ENCODE peak calls at places on chromosomes 13 and 19, in eight cellular contexts. U, A, W, D, R, C, T and N are unnamed samples. For H3K4me1, the result is how much of the 10 kb centered on the place peaks cover.

GRCh38 chr19:40143612-40144011 is 47.6 kb upstream of the MAP3K10 start:
- DNase-seq in U (no peak), A (peak), W (peak), D (peak), R (no peak), C (no peak), T (peak), N (peak)

GRCh38 chr19:34976611-34977010 is 12.6 kb upstream of the ZNF792 start:
- DNase-seq in U (no peak), A (no peak), W (no peak), D (no peak), R (no peak), C (no peak), T (no peak), N (no peak)

GRCh38 chr19:3608750-3609322 is 2.2 kb upstream of the TBXA2R start:
- DNase-seq in U (no peak), A (no peak), W (no peak), D (no peak), R (no peak), C (no peak), T (peak), N (peak)

GRCh38 chr19:30340724-30341595 is 31.2 kb upstream of the ZNF536 start:
- DNase-seq in U (no peak), A (no peak), W (no peak), D (no peak), R (no peak), C (no peak), T (no peak), N (no peak)

GRCh38 chr19:342801-343421 is 1.7 kb downstream of the MIER2 start:
- DNase-seq in U (no peak), A (no peak), W (peak), D (no peak), R (peak), C (peak), T (peak), N (peak)

GRCh38 chr19:33904681-33905080 is 108.0 kb downstream of the KCTD15 start:
- DNase-seq in U (peak), A (peak), W (no peak), D (peak), R (no peak), C (no peak), T (no peak), N (peak)

GRCh38 chr13:27353166-27353583 is 71.2 kb upstream of the GTF3A start:
- DNase-seq in U (no peak), A (no peak), W (no peak), D (no peak), R (no peak), C (peak), T (no peak), N (no peak)

GRCh38 chr13:30234763-30235162 is 72.6 kb downstream of the KATNAL1 start:
- DNase-seq in U (peak), A (no peak), W (no peak), D (no peak), R (no peak), C (no peak), T (no peak), N (no peak)

GRCh38 chr19:13526552-13526951 is 20.3 kb upstream of the CACNA1A start:
- DNase-seq in U (peak), A (no peak), W (no peak), D (peak), R (no peak), C (no peak), T (no peak), N (no peak)

GRCh38 chr19:2057484-2058469 is 6.7 kb upstream of the MKNK2 start:
- DNase-seq in U (no peak), A (no peak), W (no peak), D (no peak), R (no peak), C (no peak), T (no peak), N (peak)

GRCh38 chr19:53809518-53810186 is 14.5 kb downstream of the NLRP12 start:
- DNase-seq in U (peak), A (no peak), W (no peak), D (peak), R (no peak), C (no peak), T (no peak), N (peak)

GRCh38 chr13:24168392-24168750 is 7.9 kb downstream of the SPATA13 start:
- DNase-seq in U (peak), A (no peak), W (no peak), D (no peak), R (no peak), C (no peak), T (no peak), N (no peak)

GRCh38 chr13:23674795-23675640 is 104.8 kb downstream of the TNFRSF19 start:
- DNase-seq in U (no peak), A (no peak), W (no peak), D (no peak), R (no peak), C (peak), T (no peak), N (no peak)

GRCh38 chr19:13026478-13026999 is 31.3 kb downstream of the NFIX start:
- DNase-seq in U (no peak), A (no peak), W (no peak), D (no peak), R (peak), C (no peak), T (no peak), N (no peak)

GRCh38 chr13:92745233-92745632 is 481.4 kb upstream of the GPC6 start:
- DNase-seq in U (no peak), A (no peak), W (no peak), D (no peak), R (no peak), C (no peak), T (no peak), N (no peak)

GRCh38 chr13:79434578-79434977 is 28.5 kb upstream of the RBM26 start:
- DNase-seq in U (no peak), A (no peak), W (no peak), D (no peak), R (no peak), C (no peak), T (no peak), N (no peak)

GRCh38 chr19:13016245-13016627 is 21.0 kb downstream of the NFIX start:
- DNase-seq in U (no peak), A (no peak), W (no peak), D (no peak), R (no peak), C (no peak), T (no peak), N (no peak)

GRCh38 chr13:20160346-20161274 is at the start of gene GJA3:
- DNase-seq in U (peak), A (peak), W (no peak), D (peak), R (no peak), C (no peak), T (peak), N (peak)

GRCh38 chr13:23288564-23288963 is 107.8 kb downstream of the SGCG start:
- DNase-seq in U (no peak), A (no peak), W (no peak), D (no peak), R (no peak), C (no peak), T (no peak), N (no peak)

GRCh38 chr13:26050568-26051230 is 1.1 kb downstream of the SHISA2 start:
- DNase-seq in U (peak), A (no peak), W (no peak), D (peak), R (no peak), C (no peak), T (peak), N (peak)

GRCh38 chr13:62209539-62209938 is 793.9 kb upstream of the PCDH20 start:
- DNase-seq in U (no peak), A (no peak), W (no peak), D (no peak), R (no peak), C (no peak), T (no peak), N (no peak)

GRCh38 chr19:40736661-40737060 is 13.6 kb downstream of the ACTMAP start:
- DNase-seq in U (no peak), A (no peak), W (no peak), D (no peak), R (no peak), C (no peak), T (no peak), N (no peak)

GRCh38 chr13:104310861-104311260 is 1244.6 kb upstream of the SLC10A2 start:
- DNase-seq in U (no peak), A (no peak), W (no peak), D (no peak), R (no peak), C (no peak), T (no peak), N (no peak)

GRCh38 chr19:57888107-57888493 is 737 bp downstream of the ZNF814 start:
- DNase-seq in U (no peak), A (no peak), W (no peak), D (peak), R (no peak), C (no peak), T (no peak), N (no peak)

GRCh38 chr13:100608906-100609305 is 20.3 kb upstream of the GGACT start:
- DNase-seq in U (no peak), A (no peak), W (no peak), D (no peak), R (peak), C (no peak), T (no peak), N (no peak)

GRCh38 chr13:26604784-26605183 is 47.3 kb downstream of the WASF3 start:
- DNase-seq in U (no peak), A (no peak), W (peak), D (no peak), R (no peak), C (no peak), T (peak), N (peak)

GRCh38 chr19:46515879-46516350 is 20.2 kb upstream of the PNMA8B start:
- DNase-seq in U (peak), A (no peak), W (no peak), D (peak), R (no peak), C (peak), T (no peak), N (no peak)

GRCh38 chr19:43489310-43489709 is 15.2 kb downstream of the PHLDB3 start:
- DNase-seq in U (no peak), A (no peak), W (no peak), D (no peak), R (no peak), C (no peak), T (no peak), N (no peak)

GRCh38 chr13:46168341-46168740 is 13.6 kb downstream of the LCP1 start:
- DNase-seq in U (no peak), A (no peak), W (peak), D (no peak), R (no peak), C (no peak), T (no peak), N (no peak)

GRCh38 chr13:20561731-20562130 is 5.2 kb upstream of the IFT88 start:
- DNase-seq in U (no peak), A (no peak), W (no peak), D (no peak), R (no peak), C (no peak), T (no peak), N (no peak)

GRCh38 chr19:17322854-17323253 is 11.8 kb downstream of the ANO8 start:
- DNase-seq in U (no peak), A (no peak), W (no peak), D (no peak), R (peak), C (no peak), T (no peak), N (no peak)

GRCh38 chr19:5489511-5489910 is 34.3 kb downstream of the ZNRF4 start:
- DNase-seq in U (no peak), A (no peak), W (no peak), D (no peak), R (no peak), C (no peak), T (no peak), N (no peak)

DNA sequence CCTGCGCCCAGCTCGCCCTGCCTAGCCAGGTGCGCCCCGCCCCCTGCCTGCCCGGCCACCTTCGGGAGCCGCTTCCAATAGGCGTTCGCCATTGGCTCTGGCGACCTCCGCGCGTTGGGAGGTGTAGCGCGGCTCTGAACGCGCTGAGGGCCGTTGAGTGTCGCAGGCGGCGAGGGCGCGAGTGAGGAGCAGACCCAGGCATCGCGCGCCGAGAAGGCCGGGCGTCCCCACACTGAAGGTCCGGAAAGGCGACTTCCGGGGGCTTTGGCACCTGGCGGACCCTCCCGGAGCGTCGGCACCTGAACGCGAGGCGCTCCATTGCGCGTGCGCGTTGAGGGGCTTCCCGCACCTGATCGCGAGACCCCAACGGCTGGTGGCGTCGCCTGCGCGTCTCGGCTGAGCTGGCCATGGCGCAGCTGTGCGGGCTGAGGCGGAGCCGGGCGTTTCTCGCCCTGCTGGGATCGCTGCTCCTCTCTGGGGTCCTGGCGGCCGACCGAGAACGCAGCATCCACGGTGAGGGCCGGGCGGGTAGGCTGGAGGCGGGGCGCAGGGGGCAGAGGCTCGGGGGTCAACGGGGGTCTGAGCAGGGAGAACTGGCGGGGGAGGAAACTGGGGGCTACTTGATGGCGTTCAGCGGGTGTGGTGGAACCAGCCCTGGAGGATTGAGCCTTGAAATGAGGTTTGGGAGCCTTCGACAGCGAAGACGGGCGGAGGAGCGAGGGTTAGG is at the start of gene SPINT2:
- DNase-seq in U (peak), A (no peak), W (no peak), D (peak), R (no peak), C (no peak), T (peak), N (no peak)
- H3K4me1 ChIP-seq in U (under half), A (under half), W (under half), D (half or more), R (under half), C (under half), T (under half), N (under half)

GRCh38 chr13:101846701-101847100 is 394.2 kb downstream of the ITGBL1 start:
- DNase-seq in U (no peak), A (no peak), W (no peak), D (no peak), R (no peak), C (no peak), T (no peak), N (no peak)
- H3K4me1 ChIP-seq in U (under half), A (under half), W (under half), D (under half), R (under half), C (under half), T (under half), N (under half)

DNA sequence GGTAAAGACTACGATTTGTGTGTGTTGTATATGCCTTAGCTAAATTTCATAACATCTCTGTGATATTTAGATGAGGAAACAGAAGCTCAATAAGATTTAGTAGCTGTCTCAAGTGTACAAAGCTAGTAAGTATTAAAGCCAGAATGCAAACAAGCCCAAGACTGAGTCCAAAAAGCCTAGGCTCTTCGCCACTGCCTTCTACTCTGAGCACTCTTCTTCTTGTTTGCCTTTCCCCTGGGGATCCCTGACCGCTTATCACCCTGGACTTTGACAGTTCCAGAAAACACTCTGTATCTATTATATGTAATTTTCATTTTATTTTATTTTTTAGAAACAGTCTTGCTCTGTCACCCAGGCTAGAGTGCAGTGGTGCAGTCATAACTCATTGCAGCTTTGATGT is 5.8 kb downstream of the TM9SF2 start:
- DNase-seq in U (no peak), A (no peak), W (no peak), D (no peak), R (no peak), C (no peak), T (no peak), N (no peak)
- H3K4me1 ChIP-seq in U (under half), A (under half), W (under half), D (under half), R (under half), C (under half), T (under half), N (under half)

GRCh38 chr19:38676023-38676877 is 28.8 kb downstream of the ACTN4 start:
- DNase-seq in U (no peak), A (no peak), W (no peak), D (no peak), R (no peak), C (no peak), T (no peak), N (no peak)

GRCh38 chr19:38679839-38680238 is 32.4 kb downstream of the ACTN4 start:
- DNase-seq in U (no peak), A (no peak), W (no peak), D (no peak), R (no peak), C (peak), T (no peak), N (no peak)

GRCh38 chr19:38676878-38677646 is 29.6 kb downstream of the ACTN4 start:
- DNase-seq in U (no peak), A (no peak), W (no peak), D (no peak), R (no peak), C (no peak), T (no peak), N (no peak)

GRCh38 chr19:38678217-38678890 is 30.9 kb downstream of the ACTN4 start:
- DNase-seq in U (no peak), A (no peak), W (no peak), D (no peak), R (no peak), C (no peak), T (no peak), N (no peak)

DNA sequence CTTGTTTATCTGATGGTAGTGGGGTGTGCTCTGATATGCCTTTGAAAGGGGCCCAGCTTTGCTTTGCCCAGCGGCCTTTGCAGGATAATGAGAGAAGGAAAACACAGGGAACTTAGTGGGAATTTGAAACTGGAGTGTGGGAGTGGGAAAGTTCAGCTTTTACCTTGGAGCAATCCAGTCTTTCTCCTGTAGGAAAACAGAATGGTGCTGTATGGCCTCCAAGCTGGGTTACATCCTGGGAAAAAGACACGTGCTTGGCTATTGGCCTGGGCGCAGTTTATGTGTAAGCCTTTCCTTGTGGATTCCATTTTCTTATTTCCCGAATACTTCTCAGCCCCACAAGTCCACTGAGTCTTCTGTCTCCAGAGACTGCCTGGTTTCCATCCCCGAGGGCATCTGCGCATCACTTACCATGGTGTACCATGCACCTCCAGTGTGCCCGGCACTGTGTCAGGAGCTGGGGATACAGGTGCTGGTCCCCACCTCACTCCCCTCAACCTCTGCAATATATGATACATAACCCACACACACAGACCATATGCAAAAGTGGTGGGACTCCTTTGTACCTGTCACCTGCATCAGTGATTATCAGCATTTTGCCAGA is 31.5 kb downstream of the ACTN4 start:
- DNase-seq in U (no peak), A (no peak), W (no peak), D (no peak), R (no peak), C (no peak), T (no peak), N (no peak)
- H3K4me1 ChIP-seq in U (under half), A (half or more), W (half or more), D (under half), R (under half), C (half or more), T (half or more), N (half or more)

GRCh38 chr13:50684366-50684765 is 159.1 kb downstream of the DLEU7 start:
- DNase-seq in U (no peak), A (no peak), W (no peak), D (no peak), R (no peak), C (no peak), T (peak), N (no peak)

GRCh38 chr13:50686547-50686946 is 156.9 kb downstream of the DLEU7 start:
- DNase-seq in U (no peak), A (no peak), W (no peak), D (no peak), R (no peak), C (no peak), T (no peak), N (no peak)

GRCh38 chr13:50685491-50685890 is 158.0 kb downstream of the DLEU7 start:
- DNase-seq in U (peak), A (peak), W (peak), D (peak), R (peak), C (no peak), T (peak), N (peak)

GRCh38 chr13:50690020-50690419 is 153.5 kb downstream of the DLEU7 start:
- DNase-seq in U (peak), A (no peak), W (no peak), D (no peak), R (no peak), C (no peak), T (no peak), N (no peak)

GRCh38 chr13:50687545-50687944 is 155.9 kb downstream of the DLEU7 start:
- DNase-seq in U (no peak), A (no peak), W (no peak), D (no peak), R (no peak), C (no peak), T (no peak), N (no peak)
- H3K4me1 ChIP-seq in U (under half), A (under half), W (under half), D (under half), R (under half), C (under half), T (under half), N (under half)